ENCODE peak calls at places on chromosomes 12 and 14, in five cellular contexts. R is MM.1S, X is left ventricle myocardium inferior, W is uterus, J is colonic mucosa. O is an unnamed sample.

GRCh38 chr12:116933101-116933500 is 22.4 kb downstream of the FBXW8 start:
- DNase-seq in R (no peak), X (no peak), W (no peak), J (no peak), O (no peak)

GRCh38 chr14:73235531-73236155 is 1.7 kb upstream of the PAPLN start:
- DNase-seq in R (no peak), X (no peak), W (peak), J (no peak), O (no peak)

GRCh38 chr12:52865090-52865944 is 16.5 kb upstream of the KRT78 start:
- DNase-seq in R (no peak), X (peak), W (peak), J (peak), O (peak)

GRCh38 chr12:47754881-47755280 is 3.8 kb downstream of the RAPGEF3 start:
- DNase-seq in R (peak), X (no peak), W (no peak), J (peak), O (peak)

GRCh38 chr14:63852271-63852816 is 460 bp upstream of the SYNE2 start:
- DNase-seq in R (peak), X (no peak), W (no peak), J (no peak), O (no peak)

GRCh38 chr12:62703011-62703380 is 232.0 kb downstream of the PPM1H start:
- DNase-seq in R (no peak), X (no peak), W (no peak), J (no peak), O (no peak)

GRCh38 chr14:94770251-94770749 is 387 bp upstream of the GSC start:
- DNase-seq in R (no peak), X (no peak), W (no peak), J (no peak), O (peak)

GRCh38 chr12:98997-99396 is 32.4 kb downstream of the IQSEC3 start:
- DNase-seq in R (no peak), X (no peak), W (no peak), J (no peak), O (no peak)

GRCh38 chr14:62934439-62934838 is 110.8 kb downstream of the KCNH5 start:
- DNase-seq in R (no peak), X (no peak), W (no peak), J (no peak), O (no peak)

GRCh38 chr12:52166672-52167071 is 25.1 kb downstream of the KRT80 start:
- DNase-seq in R (no peak), X (no peak), W (no peak), J (no peak), O (no peak)

GRCh38 chr12:70645494-70646317 is 8.5 kb upstream of the PTPRB start:
- DNase-seq in R (peak), X (peak), W (no peak), J (peak), O (peak)

GRCh38 chr12:25830456-25830855 is 128.0 kb upstream of the RASSF8 start:
- DNase-seq in R (no peak), X (no peak), W (no peak), J (no peak), O (no peak)

GRCh38 chr12:93502802-93503623 is 35.7 kb downstream of the MRPL42 start:
- DNase-seq in R (peak), X (no peak), W (peak), J (peak), O (no peak)

GRCh38 chr12:90501412-90501811 is 453.6 kb downstream of the CCER1 start:
- DNase-seq in R (no peak), X (no peak), W (no peak), J (no peak), O (no peak)

GRCh38 chr14:20624495-20625070 is 16.9 kb downstream of the OR6S1 start:
- DNase-seq in R (no peak), X (peak), W (no peak), J (peak), O (no peak)

GRCh38 chr12:130161261-130162231 is 718 bp upstream of the FZD10 start:
- DNase-seq in R (no peak), X (peak), W (peak), J (peak), O (no peak)

GRCh38 chr12:12267801-12268200 is 957 bp upstream of the LRP6 start:
- DNase-seq in R (no peak), X (no peak), W (no peak), J (peak), O (no peak)

GRCh38 chr12:77720258-77720657 is 110.4 kb upstream of the NAV3 start:
- DNase-seq in R (no peak), X (no peak), W (no peak), J (no peak), O (no peak)

GRCh38 chr12:42291680-42292079 is 34.2 kb downstream of the ZCRB1 start:
- DNase-seq in R (no peak), X (no peak), W (no peak), J (no peak), O (no peak)

GRCh38 chr12:117038919-117039318 is 60.3 kb downstream of the TESC start:
- DNase-seq in R (no peak), X (peak), W (no peak), J (no peak), O (no peak)

GRCh38 chr12:108667349-108667748 is 33.7 kb upstream of the SELPLG start:
- DNase-seq in R (peak), X (no peak), W (no peak), J (no peak), O (no peak)

GRCh38 chr12:108665608-108666202 is 32.0 kb upstream of the SELPLG start:
- DNase-seq in R (no peak), X (no peak), W (no peak), J (no peak), O (no peak)

GRCh38 chr12:108666326-108666995 is 32.8 kb upstream of the SELPLG start:
- DNase-seq in R (no peak), X (peak), W (no peak), J (no peak), O (no peak)

GRCh38 chr12:108663324-108664015 is 29.8 kb upstream of the SELPLG start:
- DNase-seq in R (no peak), X (no peak), W (no peak), J (no peak), O (no peak)

GRCh38 chr12:108664338-108665258 is 30.9 kb upstream of the SELPLG start:
- DNase-seq in R (peak), X (peak), W (peak), J (peak), O (peak)
- H3K4me3 ChIP-seq in R (peak), X (no peak), W (no peak), J (no peak), O (no peak)

GRCh38 chr12:120254809-120255208 is 10.7 kb downstream of the PXN start:
- DNase-seq in R (no peak), X (no peak), W (no peak), J (no peak), O (no peak)
- TF ChIP-seq CTCF in R (no peak), X (peak), W (no peak), J (no peak), O (no peak)

DNA sequence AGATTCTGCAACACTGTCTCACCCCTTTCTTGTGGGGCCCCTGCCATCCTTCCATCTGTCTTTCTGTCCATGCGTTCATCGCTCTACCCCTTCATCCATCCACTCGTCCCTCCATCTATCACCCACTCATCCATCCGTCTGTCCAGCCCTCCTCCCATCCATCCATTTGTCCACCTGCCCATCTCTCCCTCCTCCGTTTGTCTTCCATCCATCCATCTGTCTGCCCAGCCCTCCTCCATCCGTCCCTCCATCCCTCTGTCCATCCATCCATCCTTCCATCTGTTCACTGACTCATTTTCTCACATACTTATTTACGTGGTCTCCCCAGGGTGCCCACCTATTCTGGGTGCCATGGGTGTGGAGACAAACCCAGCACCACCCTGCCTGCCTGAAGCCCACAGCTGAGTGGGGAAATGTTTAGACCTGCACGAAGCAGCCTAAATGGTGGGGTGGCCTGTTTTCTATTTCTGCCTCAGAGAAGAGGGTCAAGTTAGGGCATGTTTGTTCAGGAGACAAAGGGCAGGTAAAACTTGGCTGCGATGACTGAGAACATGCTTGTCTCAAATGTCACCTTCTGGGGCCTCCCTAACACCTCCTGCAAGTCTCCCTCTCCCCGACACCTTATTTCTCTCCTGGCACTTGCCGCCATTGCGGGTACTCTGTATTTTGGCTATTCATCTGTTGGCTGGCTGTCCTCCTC is 2.8 kb upstream of the SLC25A47 start:
- DNase-seq in R (no peak), X (no peak), W (no peak), J (no peak), O (no peak)
- H3K4me3 ChIP-seq in R (no peak), X (no peak), W (no peak), J (no peak), O (no peak)

GRCh38 chr14:55028476-55028875 is 1.4 kb downstream of the SOCS4 start:
- DNase-seq in R (no peak), X (no peak), W (no peak), J (no peak), O (no peak)

GRCh38 chr14:55028066-55028465 is 1.0 kb downstream of the SOCS4 start:
- DNase-seq in R (no peak), X (no peak), W (no peak), J (no peak), O (no peak)

GRCh38 chr14:55025948-55026347 is 951 bp downstream of the WDHD1 start:
- DNase-seq in R (no peak), X (no peak), W (no peak), J (no peak), O (no peak)

GRCh38 chr14:55026441-55026792 is 482 bp downstream of the WDHD1 start:
- DNase-seq in R (no peak), X (no peak), W (no peak), J (no peak), O (no peak)

GRCh38 chr14:55026793-55027560 is at the start of the genes SOCS4 and WDHD1:
- DNase-seq in R (peak), X (peak), W (peak), J (peak), O (peak)
- TF ChIP-seq CTCF in R (no peak), X (peak), W (peak), J (no peak), O (peak)

GRCh38 chr14:85300119-85300518 is 229.8 kb upstream of the FLRT2 start:
- DNase-seq in R (no peak), X (no peak), W (no peak), J (no peak), O (peak)
- H3K4me3 ChIP-seq in R (no peak), X (no peak), W (no peak), J (no peak), O (no peak)

DNA sequence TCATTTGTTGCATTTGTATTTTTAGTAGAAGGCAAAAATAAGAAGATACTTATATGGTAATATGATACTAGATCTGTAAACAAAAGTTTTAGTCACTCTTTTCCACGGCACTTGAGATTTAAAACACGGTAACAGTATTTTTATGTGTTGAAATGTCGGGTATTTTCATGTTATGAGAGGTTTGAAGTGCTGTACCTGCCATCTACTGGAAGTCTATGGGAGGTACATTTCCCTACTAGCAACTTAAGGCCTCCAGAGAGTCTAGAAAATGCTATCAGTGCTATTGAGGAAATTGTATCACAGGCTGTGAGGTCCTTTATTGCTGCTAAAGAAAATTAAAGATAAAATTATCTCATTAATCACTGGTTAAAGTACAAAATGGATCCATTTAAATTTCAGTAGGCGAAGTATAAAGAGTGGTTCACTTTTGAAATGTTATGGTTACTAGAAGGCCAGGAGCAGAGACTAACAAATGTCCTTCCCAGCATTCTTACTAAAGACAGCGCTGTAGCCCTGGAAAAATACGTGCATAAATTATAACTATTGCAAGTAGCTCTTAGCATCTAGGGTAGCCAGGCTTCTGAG is 77.6 kb upstream of the PRKD1 start:
- DNase-seq in R (peak), X (no peak), W (no peak), J (no peak), O (peak)
- TF ChIP-seq CTCF in R (peak), X (peak), W (peak), J (peak), O (peak)

GRCh38 chr12:113464852-113465719 is 6.6 kb downstream of the LHX5 start:
- DNase-seq in R (no peak), X (no peak), W (no peak), J (no peak), O (no peak)
- H3K4me3 ChIP-seq in R (no peak), X (peak), W (no peak), J (no peak), O (no peak)

GRCh38 chr14:50619569-50620141 is 48.5 kb downstream of the SAV1 start:
- DNase-seq in R (peak), X (no peak), W (no peak), J (no peak), O (peak)
- TF ChIP-seq CTCF in R (peak), X (peak), W (peak), J (peak), O (peak)

GRCh38 chr12:67638694-67639093 is 9.9 kb upstream of the DYRK2 start:
- DNase-seq in R (no peak), X (no peak), W (no peak), J (no peak), O (no peak)
- H3K4me3 ChIP-seq in R (no peak), X (no peak), W (no peak), J (no peak), O (no peak)

GRCh38 chr12:65282840-65283239 is 4.4 kb downstream of the MSRB3 start:
- DNase-seq in R (no peak), X (no peak), W (no peak), J (no peak), O (no peak)
- TF ChIP-seq CTCF in R (no peak), X (no peak), W (no peak), J (no peak), O (peak)

O was measured in LNCaP clone FGC.